ENCODE peak calls at places on chromosomes 6 and 20, in nine cellular contexts. One of them, this sample, is unnamed. For H3K4me1, the result is how much of the 10 kb centered on the place peaks cover.

GRCh38 chr6:17972074-17972966 is 15.1 kb downstream of the KIF13A start:
- DNase-seq in neuronal stem cell: no peak
- DNase-seq in OCI-LY7: no peak
- DNase-seq in transverse colon: no peak
- DNase-seq in fibroblast of lung: no peak
- DNase-seq in Caco-2: no peak
- DNase-seq in psoas muscle: no peak
- DNase-seq in aorta: no peak
- DNase-seq in pancreas: no peak
- DNase-seq in this sample: no peak

GRCh38 chr20:13865156-13865555 is 80.3 kb downstream of the NDUFAF5 start:
- DNase-seq in OCI-LY7: no peak
- DNase-seq in psoas muscle: no peak
- DNase-seq in Caco-2: no peak
- DNase-seq in aorta: no peak
- DNase-seq in neuronal stem cell: no peak
- DNase-seq in fibroblast of lung: no peak
- DNase-seq in pancreas: no peak
- DNase-seq in transverse colon: no peak
- DNase-seq in this sample: peak

GRCh38 chr6:18985958-18986357 is 598.8 kb downstream of the RNF144B start:
- DNase-seq in psoas muscle: no peak
- DNase-seq in Caco-2: no peak
- DNase-seq in OCI-LY7: no peak
- DNase-seq in transverse colon: no peak
- DNase-seq in pancreas: no peak
- DNase-seq in neuronal stem cell: no peak
- DNase-seq in fibroblast of lung: no peak
- DNase-seq in aorta: no peak
- DNase-seq in this sample: no peak

GRCh38 chr20:54291339-54292060 is 83.6 kb downstream of the PFDN4 start:
- DNase-seq in pancreas: no peak
- DNase-seq in psoas muscle: no peak
- DNase-seq in OCI-LY7: no peak
- DNase-seq in neuronal stem cell: no peak
- DNase-seq in fibroblast of lung: no peak
- DNase-seq in transverse colon: no peak
- DNase-seq in aorta: no peak
- DNase-seq in Caco-2: no peak
- DNase-seq in this sample: no peak

GRCh38 chr6:104632565-104632964 is 227.2 kb downstream of the HACE1 start:
- DNase-seq in aorta: no peak
- DNase-seq in neuronal stem cell: no peak
- DNase-seq in psoas muscle: no peak
- DNase-seq in OCI-LY7: no peak
- DNase-seq in transverse colon: peak
- DNase-seq in pancreas: no peak
- DNase-seq in fibroblast of lung: no peak
- DNase-seq in Caco-2: peak
- DNase-seq in this sample: no peak

GRCh38 chr6:159761135-159761872 is 541 bp upstream of the ACAT2 start:
- DNase-seq in OCI-LY7: peak
- DNase-seq in Caco-2: no peak
- DNase-seq in pancreas: peak
- DNase-seq in psoas muscle: peak
- DNase-seq in transverse colon: peak
- DNase-seq in fibroblast of lung: peak
- DNase-seq in neuronal stem cell: peak
- DNase-seq in aorta: peak
- DNase-seq in this sample: no peak

GRCh38 chr6:38495511-38495910 is 144.2 kb downstream of the BTBD9 start:
- DNase-seq in Caco-2: no peak
- DNase-seq in fibroblast of lung: no peak
- DNase-seq in neuronal stem cell: no peak
- DNase-seq in transverse colon: no peak
- DNase-seq in pancreas: no peak
- DNase-seq in aorta: no peak
- DNase-seq in OCI-LY7: no peak
- DNase-seq in psoas muscle: no peak
- DNase-seq in this sample: no peak

GRCh38 chr6:4732691-4733315 is 43.4 kb upstream of the CDYL start:
- DNase-seq in aorta: peak
- DNase-seq in OCI-LY7: no peak
- DNase-seq in psoas muscle: peak
- DNase-seq in transverse colon: peak
- DNase-seq in Caco-2: no peak
- DNase-seq in pancreas: peak
- DNase-seq in neuronal stem cell: no peak
- DNase-seq in fibroblast of lung: peak
- DNase-seq in this sample: peak

GRCh38 chr20:19211661-19212523 is 550 bp upstream of the SLC24A3 start:
- DNase-seq in fibroblast of lung: no peak
- DNase-seq in aorta: peak
- DNase-seq in Caco-2: peak
- DNase-seq in pancreas: no peak
- DNase-seq in psoas muscle: peak
- DNase-seq in transverse colon: peak
- DNase-seq in neuronal stem cell: peak
- DNase-seq in OCI-LY7: no peak
- DNase-seq in this sample: no peak

GRCh38 chr6:154806804-154807203 is 73.6 kb downstream of the SCAF8 start:
- DNase-seq in OCI-LY7: no peak
- DNase-seq in neuronal stem cell: no peak
- DNase-seq in pancreas: no peak
- DNase-seq in transverse colon: no peak
- DNase-seq in psoas muscle: no peak
- DNase-seq in aorta: no peak
- DNase-seq in Caco-2: no peak
- DNase-seq in fibroblast of lung: no peak
- DNase-seq in this sample: no peak

GRCh38 chr6:116011520-116011919 is 49.2 kb downstream of the FRK start:
- DNase-seq in OCI-LY7: no peak
- DNase-seq in neuronal stem cell: no peak
- DNase-seq in Caco-2: no peak
- DNase-seq in aorta: no peak
- DNase-seq in transverse colon: peak
- DNase-seq in psoas muscle: no peak
- DNase-seq in pancreas: no peak
- DNase-seq in fibroblast of lung: no peak
- DNase-seq in this sample: no peak

GRCh38 chr20:45629496-45630100 is at the start of gene WFDC10A:
- DNase-seq in transverse colon: peak
- DNase-seq in fibroblast of lung: peak
- DNase-seq in Caco-2: peak
- DNase-seq in psoas muscle: no peak
- DNase-seq in pancreas: peak
- DNase-seq in aorta: peak
- DNase-seq in OCI-LY7: peak
- DNase-seq in neuronal stem cell: peak
- DNase-seq in this sample: peak

GRCh38 chr6:39100358-39100757 is 14.6 kb downstream of the SAYSD1 start:
- DNase-seq in OCI-LY7: no peak
- DNase-seq in psoas muscle: no peak
- DNase-seq in pancreas: no peak
- DNase-seq in transverse colon: no peak
- DNase-seq in neuronal stem cell: no peak
- DNase-seq in fibroblast of lung: no peak
- DNase-seq in aorta: no peak
- DNase-seq in Caco-2: no peak
- DNase-seq in this sample: no peak

GRCh38 chr6:155493694-155494143 is 38.1 kb upstream of the NOX3 start:
- DNase-seq in transverse colon: peak
- DNase-seq in neuronal stem cell: no peak
- DNase-seq in psoas muscle: peak
- DNase-seq in aorta: peak
- DNase-seq in fibroblast of lung: peak
- DNase-seq in OCI-LY7: peak
- DNase-seq in pancreas: no peak
- DNase-seq in Caco-2: peak
- DNase-seq in this sample: peak

GRCh38 chr20:52244702-52245101 is 53.1 kb upstream of the ZFP64 start:
- DNase-seq in pancreas: no peak
- DNase-seq in psoas muscle: no peak
- DNase-seq in neuronal stem cell: no peak
- DNase-seq in transverse colon: no peak
- DNase-seq in Caco-2: no peak
- DNase-seq in fibroblast of lung: no peak
- DNase-seq in OCI-LY7: no peak
- DNase-seq in aorta: no peak
- DNase-seq in this sample: no peak

GRCh38 chr6:29702519-29703103 is 20.6 kb upstream of the HLA-F start:
- DNase-seq in aorta: no peak
- DNase-seq in OCI-LY7: peak
- DNase-seq in Caco-2: peak
- DNase-seq in pancreas: no peak
- DNase-seq in fibroblast of lung: no peak
- DNase-seq in transverse colon: peak
- DNase-seq in neuronal stem cell: peak
- DNase-seq in psoas muscle: no peak
- DNase-seq in this sample: no peak

GRCh38 chr6:112035446-112035845 is 18.5 kb upstream of the CCN6 start:
- DNase-seq in pancreas: no peak
- DNase-seq in transverse colon: no peak
- DNase-seq in psoas muscle: no peak
- DNase-seq in OCI-LY7: no peak
- DNase-seq in fibroblast of lung: no peak
- DNase-seq in aorta: no peak
- DNase-seq in neuronal stem cell: no peak
- DNase-seq in Caco-2: no peak
- DNase-seq in this sample: no peak

GRCh38 chr20:32828029-32828666 is 8.4 kb downstream of the MAPRE1 start:
- DNase-seq in neuronal stem cell: no peak
- DNase-seq in psoas muscle: no peak
- DNase-seq in aorta: no peak
- DNase-seq in fibroblast of lung: peak
- DNase-seq in Caco-2: no peak
- DNase-seq in OCI-LY7: no peak
- DNase-seq in transverse colon: no peak
- DNase-seq in pancreas: no peak
- DNase-seq in this sample: peak

DNA sequence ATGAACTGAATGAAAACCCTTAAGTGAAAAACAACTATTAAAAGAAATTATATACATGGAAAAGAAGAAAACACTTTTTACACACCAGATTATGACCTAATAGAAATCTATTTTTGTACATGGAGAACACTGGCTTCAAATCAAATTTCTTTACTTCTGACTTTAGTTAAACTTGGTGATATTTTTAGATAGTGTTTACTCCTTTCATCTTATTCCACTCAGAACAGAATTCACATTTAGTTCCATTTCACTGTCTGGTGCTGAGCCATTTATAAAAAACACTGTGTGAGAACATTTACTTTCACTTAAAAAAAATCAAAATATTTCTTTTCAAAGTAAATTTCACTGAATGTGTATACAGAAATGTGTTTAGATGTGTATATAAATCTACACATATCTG is 136.8 kb downstream of the DST start:
- DNase-seq in Caco-2: no peak
- DNase-seq in neuronal stem cell: no peak
- DNase-seq in OCI-LY7: no peak
- DNase-seq in psoas muscle: no peak
- DNase-seq in aorta: no peak
- DNase-seq in pancreas: no peak
- DNase-seq in fibroblast of lung: no peak
- DNase-seq in transverse colon: no peak
- DNase-seq in this sample: no peak
- H3K4me1 ChIP-seq in Caco-2: under half
- H3K4me1 ChIP-seq in neuronal stem cell: under half
- H3K4me1 ChIP-seq in OCI-LY7: under half
- H3K4me1 ChIP-seq in psoas muscle: under half
- H3K4me1 ChIP-seq in aorta: under half
- H3K4me1 ChIP-seq in pancreas: under half
- H3K4me1 ChIP-seq in fibroblast of lung: under half
- H3K4me1 ChIP-seq in transverse colon: under half
- H3K4me1 ChIP-seq in this sample: under half

DNA sequence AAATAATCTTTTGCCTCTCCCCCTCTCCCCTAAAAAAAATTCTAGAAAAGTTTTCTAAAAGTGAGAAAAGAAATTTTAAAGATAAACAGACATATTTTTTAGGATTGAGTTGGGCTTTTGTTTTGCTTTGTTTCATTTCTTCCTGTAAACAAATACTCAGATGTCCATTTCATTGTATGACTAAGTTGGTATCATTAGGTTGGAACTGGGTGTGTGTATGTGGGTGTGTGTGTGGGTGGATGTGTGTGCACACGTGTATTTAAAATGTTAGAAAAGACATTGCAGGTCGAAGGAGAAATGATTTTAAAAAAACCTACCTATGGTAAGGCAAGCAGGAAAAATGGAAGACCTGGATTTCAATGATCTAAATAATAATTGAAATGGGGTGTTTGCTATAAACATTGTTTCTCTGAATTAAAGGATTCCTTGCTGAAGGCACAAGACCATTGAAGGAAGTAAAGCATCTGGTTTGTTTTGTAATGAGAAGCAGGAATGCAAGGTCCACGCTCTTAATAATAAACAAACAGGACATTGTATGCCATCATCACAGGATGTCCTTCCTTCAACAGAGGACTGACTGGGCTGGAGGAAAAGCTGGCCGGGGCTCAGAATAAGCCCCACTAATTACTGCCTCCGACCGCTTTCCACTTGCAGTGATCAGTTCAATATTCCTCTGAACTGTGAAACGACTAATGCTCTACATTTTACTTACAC is 1.0 kb upstream of the PRDM1 start:
- DNase-seq in transverse colon: no peak
- DNase-seq in fibroblast of lung: peak
- DNase-seq in Caco-2: no peak
- DNase-seq in aorta: no peak
- DNase-seq in pancreas: no peak
- DNase-seq in OCI-LY7: no peak
- DNase-seq in psoas muscle: no peak
- DNase-seq in neuronal stem cell: no peak
- DNase-seq in this sample: no peak
- H3K4me3 ChIP-seq in transverse colon: no peak
- H3K4me3 ChIP-seq in fibroblast of lung: peak
- H3K4me3 ChIP-seq in Caco-2: peak
- H3K4me3 ChIP-seq in aorta: no peak
- H3K4me3 ChIP-seq in pancreas: no peak
- H3K4me3 ChIP-seq in OCI-LY7: peak
- H3K4me3 ChIP-seq in psoas muscle: peak
- H3K4me3 ChIP-seq in neuronal stem cell: no peak
- H3K4me3 ChIP-seq in this sample: peak

GRCh38 chr20:10429443-10429981 is 4.5 kb downstream of the MKKS start:
- DNase-seq in neuronal stem cell: no peak
- DNase-seq in Caco-2: peak
- DNase-seq in OCI-LY7: no peak
- DNase-seq in pancreas: no peak
- DNase-seq in transverse colon: peak
- DNase-seq in fibroblast of lung: no peak
- DNase-seq in aorta: no peak
- DNase-seq in psoas muscle: no peak
- DNase-seq in this sample: no peak
- H3K4me1 ChIP-seq in neuronal stem cell: under half
- H3K4me1 ChIP-seq in Caco-2: under half
- H3K4me1 ChIP-seq in OCI-LY7: under half
- H3K4me1 ChIP-seq in pancreas: under half
- H3K4me1 ChIP-seq in transverse colon: under half
- H3K4me1 ChIP-seq in fibroblast of lung: under half
- H3K4me1 ChIP-seq in aorta: under half
- H3K4me1 ChIP-seq in psoas muscle: under half
- H3K4me1 ChIP-seq in this sample: under half

DNA sequence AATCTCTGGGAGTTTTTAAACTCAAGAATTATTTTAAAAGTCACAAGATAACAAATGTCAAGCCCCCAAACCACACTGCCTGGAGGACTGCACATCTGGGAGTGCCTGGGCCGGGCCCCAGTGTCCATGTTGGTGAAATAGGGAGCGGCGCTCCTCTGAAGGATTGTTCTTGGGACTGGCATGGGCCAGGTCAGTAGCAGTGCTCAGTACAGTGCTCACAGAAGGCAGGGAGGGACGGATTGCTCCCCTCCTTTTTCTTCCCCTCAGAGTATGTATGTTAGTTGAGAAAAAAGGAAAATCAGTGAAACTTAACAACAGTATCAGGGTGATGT is 11.0 kb downstream of the STX16 start:
- DNase-seq in neuronal stem cell: no peak
- DNase-seq in psoas muscle: no peak
- DNase-seq in aorta: no peak
- DNase-seq in OCI-LY7: no peak
- DNase-seq in fibroblast of lung: no peak
- DNase-seq in transverse colon: no peak
- DNase-seq in Caco-2: no peak
- DNase-seq in pancreas: peak
- DNase-seq in this sample: no peak
- H3K4me3 ChIP-seq in neuronal stem cell: no peak
- H3K4me3 ChIP-seq in psoas muscle: no peak
- H3K4me3 ChIP-seq in aorta: no peak
- H3K4me3 ChIP-seq in OCI-LY7: no peak
- H3K4me3 ChIP-seq in fibroblast of lung: no peak
- H3K4me3 ChIP-seq in transverse colon: no peak
- H3K4me3 ChIP-seq in Caco-2: no peak
- H3K4me3 ChIP-seq in pancreas: no peak
- H3K4me3 ChIP-seq in this sample: no peak